ENCODE peak calls at places on chromosomes 7 and 10, in five cellular contexts. N is AG04450, C is IMR-90, V is OCI-LY7, D is lung. U is an unnamed sample.

GRCh38 chr10:85967594-85967993 is 399.0 kb downstream of the GRID1 start:
- DNase-seq in N (no peak), V (no peak), C (no peak), D (no peak), U (no peak)

GRCh38 chr10:128526793-128527375 is 400.7 kb upstream of the MKI67 start:
- DNase-seq in D (no peak), V (no peak), C (no peak), N (no peak), U (no peak)

GRCh38 chr10:30056767-30057355 is 2.5 kb downstream of the JCAD start:
- DNase-seq in D (no peak), V (no peak), N (no peak), C (no peak), U (no peak)

GRCh38 chr10:110275140-110275729 is 29.5 kb downstream of the SMNDC1 start:
- DNase-seq in N (no peak), C (no peak), V (no peak), D (no peak), U (no peak)

GRCh38 chr10:101766753-101767599 is 8.9 kb downstream of the FGF8 start:
- DNase-seq in D (no peak), V (no peak), C (no peak), N (no peak), U (no peak)

GRCh38 chr7:106608664-106609063 is 52.3 kb downstream of the CCDC71L start:
- DNase-seq in V (no peak), D (no peak), C (no peak), N (no peak), U (no peak)

GRCh38 chr7:140678816-140679130 is 6.0 kb downstream of the ADCK2 start:
- DNase-seq in C (no peak), V (no peak), N (no peak), D (no peak), U (no peak)

GRCh38 chr7:103989200-103989784 is at the start of gene RELN:
- DNase-seq in C (peak; percentile 17), N (no peak), D (no peak), V (no peak), U (no peak)

GRCh38 chr10:75211007-75211735 is 575 bp downstream of the VDAC2 start:
- DNase-seq in N (no peak), C (peak; percentile 57), D (no peak), V (peak; percentile 47), U (peak; percentile 52)

GRCh38 chr10:86111902-86112301 is 254.7 kb downstream of the GRID1 start:
- DNase-seq in V (no peak), D (no peak), N (no peak), C (no peak), U (no peak)

GRCh38 chr7:29565982-29566746 is 2.5 kb downstream of the PRR15 start:
- DNase-seq in D (no peak), C (no peak), V (no peak), N (no peak), U (no peak)

GRCh38 chr10:72069751-72070501 is 18.4 kb downstream of the SPOCK2 start:
- DNase-seq in D (no peak), V (no peak), N (no peak), C (no peak), U (no peak)

GRCh38 chr7:1868400-1869165 is 198.5 kb downstream of the ELFN1 start:
- DNase-seq in N (no peak), C (no peak), V (no peak), D (no peak), U (no peak)

GRCh38 chr10:1061930-1062769 is 6.0 kb downstream of the WDR37 start:
- DNase-seq in D (no peak), N (no peak), C (peak; percentile 54), V (no peak), U (no peak)

GRCh38 chr7:108072116-108072515 is 58.0 kb downstream of the LAMB4 start:
- DNase-seq in V (no peak), N (no peak), C (no peak), D (no peak), U (no peak)

GRCh38 chr10:79092292-79092896 is 23.6 kb downstream of the ZMIZ1 start:
- DNase-seq in N (no peak), C (no peak), D (no peak), V (no peak), U (no peak)

DNA sequence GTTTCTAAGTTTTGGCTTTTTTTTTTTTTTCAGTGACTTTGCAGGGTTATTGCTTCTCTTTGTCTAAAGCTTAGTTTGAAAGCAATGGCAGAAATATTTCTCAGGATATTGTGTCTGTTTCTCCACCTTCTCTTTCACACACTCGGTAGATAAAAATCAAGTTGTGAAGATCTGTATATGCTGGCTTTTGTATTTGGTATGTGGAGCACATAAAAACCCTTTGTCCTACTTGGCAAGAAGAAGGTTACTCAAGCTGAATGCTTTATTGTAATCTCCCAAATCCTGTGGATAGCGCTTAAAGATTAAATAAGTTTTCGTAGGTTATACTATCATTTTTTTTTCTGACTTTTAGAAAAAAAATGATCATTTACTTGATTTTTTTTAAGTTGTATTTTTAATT is 172.4 kb downstream of the CDCA7L start:
- DNase-seq in N (no peak), D (no peak), V (no peak), C (no peak), U (no peak)
- H3K27ac ChIP-seq in N (no peak overlapping the region), D (no peak overlapping the region), V (no peak overlapping the region), C (no peak overlapping the region), U (no peak overlapping the region)

GRCh38 chr10:119933179-119933578 is 40.6 kb downstream of the SEC23IP start:
- DNase-seq in C (peak; percentile 3), V (peak; percentile 7), D (no peak), N (no peak), U (no peak)
- TF ChIP-seq CTCF in C (peak; percentile 23), V (peak; percentile 75), D (no peak), N (peak; percentile 33), U (peak; percentile 35)

DNA sequence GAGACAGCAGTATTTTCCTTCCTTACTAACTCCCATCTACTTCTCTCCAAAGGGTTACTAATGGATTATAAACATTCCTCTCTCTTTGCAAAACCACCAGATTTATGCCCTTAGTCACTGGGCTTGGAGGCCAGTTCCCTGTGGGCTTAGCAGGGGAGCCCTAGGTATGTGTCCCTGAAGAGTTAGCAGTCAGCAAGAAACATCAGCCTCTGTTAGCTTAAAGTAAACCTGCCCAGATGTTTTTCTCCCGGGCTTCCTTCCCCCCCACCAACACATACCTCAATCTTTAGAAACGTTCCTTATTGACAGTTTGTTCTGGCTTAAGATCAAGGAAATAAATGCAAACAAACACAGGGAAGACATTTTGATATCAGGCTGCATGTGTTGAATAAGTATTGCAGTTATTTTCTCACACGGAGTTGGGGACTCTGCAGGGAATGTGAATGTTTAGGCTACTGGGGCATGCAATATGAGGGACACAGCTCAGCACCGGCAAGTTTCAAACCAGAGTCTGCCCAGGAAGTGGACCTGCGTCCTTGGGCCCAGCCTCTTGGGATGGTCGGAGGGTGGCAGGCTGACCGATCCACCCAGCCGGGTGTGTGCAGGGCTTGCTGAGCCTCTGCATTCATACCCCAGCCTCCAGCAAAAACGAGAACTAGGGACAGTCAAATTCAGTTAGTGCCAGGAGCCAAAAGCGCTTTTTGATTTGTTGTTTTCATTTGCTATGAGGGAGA is 252.0 kb upstream of the GRB10 start:
- DNase-seq in N (peak; percentile 44), C (peak; percentile 76), D (no peak), V (no peak), U (peak; percentile 10)
- H3K27ac ChIP-seq in N (no peak overlapping the region), C (peak overlapping the region; percentile 24), D (no peak overlapping the region), V (no peak overlapping the region), U (no peak overlapping the region)

DNA sequence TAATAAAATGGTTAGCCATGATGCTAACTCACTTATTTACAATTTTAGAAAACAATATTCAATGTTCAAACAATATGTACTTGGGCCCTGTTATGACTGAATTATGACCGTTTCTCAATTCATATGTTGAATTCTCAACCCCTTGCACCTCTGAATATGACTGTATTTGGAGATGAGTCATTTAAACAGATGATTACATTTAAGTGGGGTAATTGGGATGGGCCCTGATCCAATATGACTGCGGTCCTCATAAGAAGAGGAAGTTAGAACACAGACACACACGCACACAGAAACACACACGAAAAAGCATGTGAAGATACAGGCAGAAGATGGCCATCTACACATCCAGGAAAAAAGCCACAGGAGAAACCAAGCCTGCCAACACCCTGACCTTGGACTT is 137.4 kb upstream of the IGFBP3 start:
- DNase-seq in D (no peak), N (no peak), C (peak; percentile 80), V (no peak), U (peak; percentile 30)
- TF ChIP-seq CTCF in D (no peak), N (no peak), C (no peak), V (no peak), U (no peak)

GRCh38 chr10:26468291-26468690 is 30.1 kb downstream of the APBB1IP start:
- DNase-seq in C (no peak), N (no peak), D (no peak), V (no peak), U (no peak)
- H3K27ac ChIP-seq in C (no peak overlapping the region), N (no peak overlapping the region), D (no peak overlapping the region), V (peak overlapping the region; percentile 53), U (no peak overlapping the region)